ENCODE peak calls at places on chromosomes 3 and 15, in six cellular contexts. Y is GM12892, A is H1, B is K562, K is HepG2, E is GM12878. T is an unnamed sample.

GRCh38 chr3:123522666-123523412 is 62.0 kb downstream of the HACD2 start:
- DNase-seq in A (no peak), E (no peak), K (no peak), B (no peak), Y (no peak), T (no peak)

GRCh38 chr15:99343836-99344551 is 92.7 kb downstream of the LRRC28 start:
- DNase-seq in Y (no peak), K (no peak), B (no peak), A (peak), E (no peak), T (no peak)

GRCh38 chr15:99130314-99130713 is 25.4 kb downstream of the SYNM start:
- DNase-seq in K (no peak), Y (no peak), E (no peak), B (no peak), A (no peak), T (no peak)

GRCh38 chr3:32062950-32063582 is 43.4 kb upstream of the GPD1L start:
- DNase-seq in K (no peak), B (no peak), Y (no peak), A (no peak), E (no peak), T (no peak)

GRCh38 chr15:90576711-90577389 is 47.1 kb downstream of the CRTC3 start:
- DNase-seq in E (no peak), K (no peak), B (no peak), A (no peak), Y (no peak), T (no peak)

GRCh38 chr3:177448987-177449975 is 252.0 kb upstream of the TBL1XR1 start:
- DNase-seq in E (peak), A (no peak), B (no peak), K (peak), Y (no peak), T (no peak)

GRCh38 chr3:53581671-53582070 is 87.3 kb downstream of the CACNA1D start:
- DNase-seq in E (no peak), K (no peak), Y (no peak), A (no peak), B (no peak), T (no peak)

GRCh38 chr3:71838406-71838805 is 53.5 kb upstream of the PROK2 start:
- DNase-seq in E (no peak), A (no peak), Y (no peak), B (no peak), K (no peak), T (no peak)

GRCh38 chr15:60324706-60325438 is 72.9 kb downstream of the ANXA2 start:
- DNase-seq in Y (no peak), K (no peak), A (no peak), B (no peak), E (no peak), T (no peak)

GRCh38 chr15:60325905-60326304 is 71.9 kb downstream of the ANXA2 start:
- DNase-seq in E (no peak), B (no peak), A (no peak), K (no peak), Y (no peak), T (no peak)

GRCh38 chr15:60328852-60329443 is 68.8 kb downstream of the ANXA2 start:
- DNase-seq in K (no peak), B (peak), E (no peak), A (no peak), Y (no peak), T (no peak)

GRCh38 chr15:60326343-60326742 is 71.4 kb downstream of the ANXA2 start:
- DNase-seq in B (no peak), K (no peak), Y (no peak), A (no peak), E (no peak), T (no peak)

GRCh38 chr15:60326824-60327654 is 70.7 kb downstream of the ANXA2 start:
- DNase-seq in K (peak), Y (no peak), A (no peak), E (no peak), B (peak), T (no peak)
- TF ChIP-seq POLR2AphosphoS5 in K (no peak), Y (no peak), A (no peak), E (no peak), B (no peak), T (no peak)

GRCh38 chr3:81585937-81586336 is 175.5 kb downstream of the GBE1 start:
- DNase-seq in A (no peak), K (no peak), E (no peak), B (no peak), Y (no peak), T (no peak)

GRCh38 chr3:81585057-81585456 is 176.4 kb downstream of the GBE1 start:
- DNase-seq in B (no peak), A (no peak), E (no peak), Y (no peak), K (no peak), T (no peak)

GRCh38 chr3:81579744-81580143 is 181.7 kb downstream of the GBE1 start:
- DNase-seq in E (no peak), A (no peak), K (no peak), Y (no peak), B (no peak), T (no peak)

GRCh38 chr3:81580399-81580798 is 181.0 kb downstream of the GBE1 start:
- DNase-seq in A (no peak), B (no peak), E (no peak), Y (no peak), K (no peak), T (no peak)

DNA sequence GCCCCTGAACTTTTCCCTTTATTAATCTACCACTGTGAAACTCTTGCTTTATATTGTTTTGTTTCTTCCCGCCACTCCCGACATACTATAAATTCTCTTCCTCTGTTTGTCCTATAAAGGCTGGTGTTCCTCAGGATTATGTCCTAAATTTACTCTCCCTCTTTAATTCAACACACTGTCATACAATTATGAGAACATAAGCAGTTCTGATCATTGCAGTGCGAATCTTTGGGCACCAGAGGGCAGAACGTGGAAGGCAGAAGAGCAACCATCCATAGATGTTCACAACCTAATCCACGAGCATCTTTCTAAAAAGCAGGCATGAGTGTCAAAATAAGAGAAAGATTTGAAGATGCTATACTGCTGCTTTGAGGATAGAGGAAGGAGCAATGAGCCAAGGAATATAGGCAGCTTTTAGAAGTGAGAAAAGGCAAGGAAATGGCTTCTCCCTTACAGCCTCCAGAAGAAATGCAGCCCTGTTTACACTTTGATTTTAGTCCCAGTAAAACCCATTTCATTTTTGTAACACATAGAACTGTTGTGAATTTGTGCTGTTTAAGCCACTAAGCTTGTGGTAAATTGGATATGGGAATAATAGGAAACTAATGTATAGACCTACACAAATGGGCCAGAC is 179.4 kb downstream of the GBE1 start:
- DNase-seq in A (peak), B (no peak), K (peak), Y (no peak), E (peak), T (no peak)
- TF ChIP-seq TAF1 in A (no peak), B (no peak), K (no peak), Y (no peak), E (no peak), T (no peak)

GRCh38 chr15:95162521-95162920 is 931.2 kb downstream of the MCTP2 start:
- DNase-seq in K (no peak), E (no peak), Y (no peak), A (no peak), B (no peak), T (no peak)
- TF ChIP-seq POLR2A in K (no peak), E (no peak), Y (no peak), A (no peak), B (no peak), T (no peak)

GRCh38 chr3:113252553-113252952 is 41.2 kb downstream of the BOC start:
- DNase-seq in E (no peak), A (no peak), K (no peak), Y (no peak), B (no peak), T (no peak)

GRCh38 chr3:113251817-113252216 is 40.5 kb downstream of the BOC start:
- DNase-seq in B (no peak), Y (no peak), K (no peak), E (no peak), A (no peak), T (no peak)

GRCh38 chr3:113255100-113255853 is 43.9 kb downstream of the BOC start:
- DNase-seq in B (peak), A (no peak), Y (no peak), E (no peak), K (no peak), T (no peak)

GRCh38 chr3:113255854-113256615 is 44.7 kb downstream of the BOC start:
- DNase-seq in B (no peak), A (no peak), E (no peak), Y (no peak), K (no peak), T (no peak)

GRCh38 chr3:113254171-113254947 is 43.0 kb downstream of the BOC start:
- DNase-seq in K (no peak), E (no peak), A (no peak), Y (no peak), B (no peak), T (no peak)
- TF ChIP-seq POLR2AphosphoS5 in K (no peak), E (no peak), A (no peak), Y (no peak), B (no peak), T (no peak)

DNA sequence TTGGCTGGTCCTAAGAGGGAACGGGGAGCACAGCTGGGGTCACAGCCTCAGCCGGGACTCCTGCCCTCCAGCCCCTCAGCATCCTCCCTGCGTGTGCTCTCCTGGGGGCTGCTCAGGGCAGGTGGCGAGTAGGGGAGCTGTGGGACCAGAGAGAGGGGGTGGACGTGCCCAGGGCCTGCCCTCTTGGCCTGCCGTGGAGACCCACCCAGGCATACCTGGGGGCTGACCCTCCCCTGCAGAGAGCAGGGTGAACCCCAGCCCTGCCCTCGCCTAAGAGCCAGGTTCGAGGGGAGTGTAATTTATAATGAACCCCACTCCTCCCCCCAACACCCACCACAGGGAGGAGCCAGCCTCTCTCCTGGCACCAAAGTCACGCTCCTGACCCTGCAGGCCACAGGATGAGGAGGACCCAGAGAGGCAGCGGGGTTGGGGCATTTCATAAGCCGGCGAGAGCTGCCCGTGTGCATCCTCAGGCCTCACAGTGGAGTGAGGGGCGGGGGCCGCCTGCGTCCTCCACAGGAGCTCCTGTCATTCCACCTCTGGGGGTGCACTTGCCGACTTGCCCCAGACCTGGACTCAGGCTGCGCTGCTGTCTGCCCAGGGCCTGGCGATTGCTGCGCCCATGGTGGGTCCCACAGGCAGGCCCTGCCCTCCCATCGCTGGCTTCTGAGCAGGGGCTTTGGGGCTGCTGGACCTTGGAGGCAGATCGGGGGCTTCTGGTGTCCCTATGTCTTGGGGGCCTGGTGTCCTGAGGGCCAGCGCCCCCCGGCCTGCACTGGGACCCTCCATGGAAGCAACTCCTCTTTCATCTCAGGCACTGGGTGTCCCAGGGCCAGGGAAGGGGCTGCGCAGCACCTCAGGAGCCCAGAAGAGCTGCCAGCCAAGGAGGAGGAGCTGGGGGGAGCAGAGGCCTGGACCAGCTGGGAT is 184.2 kb downstream of the GOLGA6L6 start:
- DNase-seq in E (no peak), B (peak), K (no peak), Y (no peak), A (no peak), T (no peak)
- TF ChIP-seq TAF1 in E (no peak), B (no peak), K (no peak), Y (no peak), A (no peak), T (no peak)

DNA sequence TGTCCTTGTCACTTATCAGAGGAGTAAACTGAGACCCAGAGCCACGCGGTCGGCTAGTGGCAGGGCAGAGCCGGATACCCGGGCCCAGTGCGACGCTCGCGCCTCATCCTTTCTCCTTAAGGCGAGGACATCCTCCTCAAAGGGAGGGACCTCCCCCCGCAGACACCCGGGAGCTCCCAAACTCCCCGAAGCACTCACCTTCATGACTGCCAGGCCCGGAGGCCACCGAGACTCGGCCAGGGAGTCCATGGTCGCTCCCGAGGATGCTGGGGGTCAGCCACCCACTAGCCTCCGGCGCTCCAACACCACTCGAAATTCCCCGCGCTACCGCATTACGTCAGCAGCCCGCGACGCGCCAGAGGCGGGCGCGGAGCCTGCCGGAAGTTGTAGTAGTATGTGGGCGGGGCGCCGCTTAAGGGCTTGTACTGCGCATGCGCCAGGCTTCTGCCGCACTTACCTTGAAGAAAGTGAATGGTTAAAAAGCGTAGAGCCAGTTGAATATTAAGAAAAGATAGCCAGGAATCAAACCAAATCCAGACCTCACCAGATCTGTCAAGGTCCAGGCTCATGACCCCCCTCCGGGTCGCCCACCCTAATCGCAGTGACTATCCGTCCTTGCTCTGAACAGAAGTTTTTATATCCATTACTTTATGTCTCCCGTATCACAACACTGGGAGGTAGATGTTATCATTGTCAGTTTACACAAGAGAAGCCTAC is at the start of gene RAD18:
- DNase-seq in Y (peak), A (peak), K (peak), B (peak), E (peak), T (peak)
- TF ChIP-seq POLR2A in Y (peak), A (no peak), K (peak), B (peak), E (peak), T (peak)

GRCh38 chr3:152120606-152121291 is 148.0 kb upstream of the MBNL1 start:
- DNase-seq in E (no peak), Y (no peak), K (no peak), A (no peak), B (no peak), T (no peak)

GRCh38 chr3:152127058-152127457 is 141.7 kb upstream of the MBNL1 start:
- DNase-seq in A (no peak), K (no peak), B (no peak), E (peak), Y (peak), T (peak)

GRCh38 chr3:152126260-152126659 is 142.5 kb upstream of the MBNL1 start:
- DNase-seq in E (no peak), Y (no peak), B (no peak), A (no peak), K (no peak), T (no peak)

GRCh38 chr3:152123457-152123856 is 145.3 kb upstream of the MBNL1 start:
- DNase-seq in K (no peak), B (no peak), Y (no peak), E (no peak), A (no peak), T (no peak)

GRCh38 chr3:152121292-152121654 is 147.5 kb upstream of the MBNL1 start:
- DNase-seq in B (no peak), Y (no peak), A (no peak), K (no peak), E (no peak), T (no peak)
- TF ChIP-seq POLR2AphosphoS5 in B (no peak), Y (no peak), A (no peak), K (no peak), E (no peak), T (no peak)

GRCh38 chr3:146830231-146830630 is 225.1 kb upstream of the PLSCR5 start:
- DNase-seq in E (no peak), Y (no peak), K (no peak), B (no peak), A (no peak), T (no peak)
- TF ChIP-seq TAF1 in E (no peak), Y (no peak), K (no peak), B (no peak), A (no peak), T (no peak)

T was measured in GM12891.